ENCODE peak calls at places on chromosomes 11 and 22, in seven cellular contexts. C is PC-3; J is CD8-positive, alpha-beta memory T cell; G is fibroblast of pulmonary artery; T is mesendoderm; E is stomach; Y is mucosa of descending colon. D is an unnamed sample.

GRCh38 chr11:11842426-11843008 is 745 bp downstream of the USP47 start:
- DNase-seq in C (peak), J (peak), G (peak), T (peak), E (peak), Y (peak), D (peak)

GRCh38 chr11:1852885-1853284 is at the start of gene LSP1:
- DNase-seq in C (no peak), J (peak), G (no peak), T (no peak), E (peak), Y (peak), D (peak)

GRCh38 chr11:44855138-44855849 is 95.4 kb downstream of the TP53I11 start:
- DNase-seq in C (peak), J (no peak), G (no peak), T (no peak), E (no peak), Y (no peak), D (no peak)

GRCh38 chr22:30327864-30328345 is 1.2 kb upstream of the TBC1D10A start:
- DNase-seq in C (peak), J (no peak), G (no peak), T (peak), E (no peak), Y (no peak), D (no peak)

GRCh38 chr22:40385041-40385782 is 14.8 kb downstream of the SGSM3 start:
- DNase-seq in C (no peak), J (peak), G (no peak), T (no peak), E (no peak), Y (no peak), D (peak)

GRCh38 chr22:18028817-18029527 is 4.6 kb upstream of the MICAL3 start:
- DNase-seq in C (peak), J (no peak), G (no peak), T (no peak), E (no peak), Y (no peak), D (no peak)

GRCh38 chr22:23818541-23818940 is 20.3 kb downstream of the DERL3 start:
- DNase-seq in C (no peak), J (no peak), G (no peak), T (no peak), E (no peak), Y (no peak), D (no peak)

GRCh38 chr22:31683181-31684105 is 21.4 kb upstream of the PISD start:
- DNase-seq in C (no peak), J (no peak), G (no peak), T (no peak), E (no peak), Y (no peak), D (no peak)

GRCh38 chr11:34449013-34449412 is 10.3 kb downstream of the CAT start:
- DNase-seq in C (no peak), J (no peak), G (no peak), T (no peak), E (no peak), Y (no peak), D (no peak)

GRCh38 chr11:112388496-112388895 is 127.8 kb upstream of the PLET1 start:
- DNase-seq in C (no peak), J (no peak), G (no peak), T (no peak), E (no peak), Y (no peak), D (no peak)

GRCh38 chr11:109424893-109425292 is 2.9 kb downstream of the C11orf87 start:
- DNase-seq in C (peak), J (no peak), G (no peak), T (peak), E (peak), Y (no peak), D (no peak)

GRCh38 chr11:112584674-112585073 is 324.0 kb upstream of the PLET1 start:
- DNase-seq in C (peak), J (no peak), G (no peak), T (peak), E (no peak), Y (no peak), D (no peak)

GRCh38 chr11:34300571-34301295 is 57.1 kb downstream of the ABTB2 start:
- DNase-seq in C (no peak), J (no peak), G (no peak), T (no peak), E (no peak), Y (no peak), D (no peak)

GRCh38 chr22:40036591-40037225 is 42.0 kb downstream of the FAM83F start:
- DNase-seq in C (peak), J (peak), G (peak), T (peak), E (peak), Y (peak), D (peak)

GRCh38 chr11:107824668-107825369 is 33.8 kb downstream of the SLC35F2 start:
- DNase-seq in C (no peak), J (no peak), G (no peak), T (no peak), E (no peak), Y (no peak), D (no peak)

GRCh38 chr11:83521647-83522596 is 235.8 kb upstream of the CCDC90B start:
- DNase-seq in C (peak), J (no peak), G (no peak), T (peak), E (no peak), Y (no peak), D (peak)

GRCh38 chr11:62599069-62599696 is 2.5 kb downstream of the MTA2 start:
- DNase-seq in C (peak), J (peak), G (peak), T (peak), E (peak), Y (peak), D (peak)
- H3K4me3 ChIP-seq in C (peak), J (peak), G (peak), T (no peak), E (peak), Y (no peak), D (peak)

GRCh38 chr22:42367980-42368378 is 64.2 kb downstream of the NFAM1 start:
- DNase-seq in C (peak), J (no peak), G (no peak), T (no peak), E (peak), Y (peak), D (no peak)
- H3K4me3 ChIP-seq in C (peak), J (peak), G (no peak), T (peak), E (peak), Y (no peak), D (peak)

GRCh38 chr11:69320756-69321741 is 27.1 kb downstream of the MYEOV start:
- DNase-seq in C (peak), J (no peak), G (no peak), T (no peak), E (no peak), Y (no peak), D (peak)

GRCh38 chr11:69319255-69320106 is 25.5 kb downstream of the MYEOV start:
- DNase-seq in C (no peak), J (no peak), G (no peak), T (no peak), E (no peak), Y (peak), D (no peak)

GRCh38 chr11:69325446-69325845 is 31.5 kb downstream of the MYEOV start:
- DNase-seq in C (no peak), J (no peak), G (no peak), T (no peak), E (peak), Y (no peak), D (no peak)

GRCh38 chr11:69320326-69320725 is 26.4 kb downstream of the MYEOV start:
- DNase-seq in C (peak), J (no peak), G (no peak), T (no peak), E (no peak), Y (no peak), D (no peak)

DNA sequence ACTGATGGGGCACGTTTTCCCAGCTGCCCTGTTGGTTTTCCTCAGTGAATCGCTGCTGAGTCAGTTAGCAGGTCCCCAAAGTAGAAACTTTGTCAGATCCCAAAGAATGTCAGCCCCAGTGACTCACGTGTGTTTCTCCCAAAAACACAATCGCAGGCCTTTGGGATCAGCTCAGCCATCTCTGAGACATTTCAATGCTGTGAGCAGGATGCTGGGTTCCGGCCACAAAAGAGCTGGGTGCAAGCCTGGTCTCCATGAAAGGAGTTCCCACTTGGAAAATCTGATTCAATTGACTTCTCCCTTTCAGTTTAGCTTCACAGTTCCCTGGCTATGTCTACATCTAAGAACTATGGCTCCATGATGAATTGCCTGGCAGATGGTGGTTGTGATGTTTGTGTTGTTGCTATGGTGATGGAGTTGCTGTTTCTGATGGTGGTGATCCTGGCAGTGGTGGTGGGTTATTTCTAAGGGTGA is 28.0 kb downstream of the MYEOV start:
- DNase-seq in C (peak), J (no peak), G (peak), T (no peak), E (no peak), Y (no peak), D (no peak)
- H3K4me3 ChIP-seq in C (peak), J (no peak), G (no peak), T (no peak), E (no peak), Y (no peak), D (no peak)

GRCh38 chr11:118536726-118537125 is 5.7 kb downstream of the TMEM25 start:
- DNase-seq in C (no peak), J (no peak), G (peak), T (no peak), E (no peak), Y (no peak), D (no peak)
- H3K4me3 ChIP-seq in C (no peak), J (no peak), G (no peak), T (no peak), E (no peak), Y (no peak), D (no peak)

GRCh38 chr22:50676211-50676636 is 3.6 kb downstream of the SHANK3 start:
- DNase-seq in C (no peak), J (no peak), G (no peak), T (no peak), E (no peak), Y (no peak), D (peak)
- H3K4me3 ChIP-seq in C (no peak), J (no peak), G (no peak), T (no peak), E (peak), Y (no peak), D (no peak)

GRCh38 chr11:122202161-122202950 is 86.3 kb upstream of the BLID start:
- DNase-seq in C (peak), J (no peak), G (peak), T (no peak), E (no peak), Y (no peak), D (no peak)

GRCh38 chr11:122205036-122205435 is 89.0 kb upstream of the BLID start:
- DNase-seq in C (no peak), J (no peak), G (no peak), T (no peak), E (no peak), Y (no peak), D (no peak)

GRCh38 chr11:122204206-122204605 is 88.2 kb upstream of the BLID start:
- DNase-seq in C (no peak), J (no peak), G (no peak), T (no peak), E (no peak), Y (no peak), D (no peak)

GRCh38 chr11:122201126-122201525 is 85.1 kb upstream of the BLID start:
- DNase-seq in C (no peak), J (no peak), G (no peak), T (no peak), E (no peak), Y (no peak), D (no peak)

GRCh38 chr11:122202951-122203456 is 87.0 kb upstream of the BLID start:
- DNase-seq in C (peak), J (peak), G (peak), T (peak), E (peak), Y (peak), D (peak)
- H3K4me3 ChIP-seq in C (peak), J (no peak), G (peak), T (no peak), E (peak), Y (no peak), D (no peak)

GRCh38 chr11:69796063-69796462 is 20.9 kb upstream of the FGF4 start:
- DNase-seq in C (no peak), J (no peak), G (no peak), T (no peak), E (no peak), Y (no peak), D (no peak)

GRCh38 chr11:69797737-69798528 is 21.3 kb downstream of the FGF3 start:
- DNase-seq in C (no peak), J (no peak), G (no peak), T (no peak), E (no peak), Y (no peak), D (no peak)

GRCh38 chr11:69799097-69799496 is 20.1 kb downstream of the FGF3 start:
- DNase-seq in C (no peak), J (no peak), G (no peak), T (no peak), E (no peak), Y (no peak), D (no peak)

GRCh38 chr11:69799582-69799981 is 19.6 kb downstream of the FGF3 start:
- DNase-seq in C (peak), J (no peak), G (peak), T (peak), E (no peak), Y (no peak), D (no peak)

GRCh38 chr11:69797156-69797555 is 22.0 kb upstream of the FGF4 start:
- DNase-seq in C (no peak), J (no peak), G (no peak), T (no peak), E (no peak), Y (no peak), D (no peak)
- H3K4me3 ChIP-seq in C (no peak), J (no peak), G (no peak), T (no peak), E (no peak), Y (no peak), D (no peak)

GRCh38 chr11:117796456-117797428 is at the start of gene DSCAML1:
- DNase-seq in C (no peak), J (no peak), G (no peak), T (peak), E (no peak), Y (peak), D (no peak)
- H3K4me3 ChIP-seq in C (no peak), J (peak), G (no peak), T (no peak), E (peak), Y (no peak), D (peak)

D was measured in Peyer's patch.